ENCODE peak calls at places on chromosomes 2 and 18, in four cellular contexts. One of them, this sample, is unnamed.

GRCh38 chr18:463442-464310 is 36.8 kb downstream of the COLEC12 start:
- DNase-seq in heart left ventricle: no peak
- DNase-seq in prostate gland: no peak
- DNase-seq in BE2C: no peak
- DNase-seq in this sample: no peak

GRCh38 chr2:233384811-233385488 is 30.7 kb downstream of the DGKD start:
- DNase-seq in heart left ventricle: no peak
- DNase-seq in prostate gland: no peak
- DNase-seq in BE2C: no peak
- DNase-seq in this sample: no peak

GRCh38 chr2:69209482-69209881 is 177.5 kb downstream of the GFPT1 start:
- DNase-seq in heart left ventricle: no peak
- DNase-seq in prostate gland: no peak
- DNase-seq in BE2C: no peak
- DNase-seq in this sample: no peak

GRCh38 chr2:175418224-175418843 is 236.8 kb upstream of the ATP5MC3 start:
- DNase-seq in heart left ventricle: no peak
- DNase-seq in prostate gland: no peak
- DNase-seq in BE2C: peak; percentile 57
- DNase-seq in this sample: no peak

GRCh38 chr2:74813201-74813600 is 20.7 kb upstream of the HK2 start:
- DNase-seq in heart left ventricle: no peak
- DNase-seq in prostate gland: no peak
- DNase-seq in BE2C: no peak
- DNase-seq in this sample: no peak

GRCh38 chr2:179137191-179137590 is 87.3 kb upstream of the CCDC141 start:
- DNase-seq in heart left ventricle: no peak
- DNase-seq in prostate gland: no peak
- DNase-seq in BE2C: no peak
- DNase-seq in this sample: no peak

GRCh38 chr2:102030502-102030854 is 38.7 kb downstream of the IL1R2 start:
- DNase-seq in heart left ventricle: no peak
- DNase-seq in prostate gland: no peak
- DNase-seq in BE2C: no peak
- DNase-seq in this sample: no peak

GRCh38 chr2:105595536-105595935 is 149.2 kb upstream of the NCK2 start:
- DNase-seq in heart left ventricle: no peak
- DNase-seq in prostate gland: no peak
- DNase-seq in BE2C: no peak
- DNase-seq in this sample: no peak

GRCh38 chr2:42545714-42546390 is 22.6 kb upstream of the MTA3 start:
- DNase-seq in heart left ventricle: no peak
- DNase-seq in prostate gland: no peak
- DNase-seq in BE2C: no peak
- DNase-seq in this sample: peak; percentile 22

GRCh38 chr2:120703330-120703994 is 32.2 kb upstream of the GLI2 start:
- DNase-seq in heart left ventricle: no peak
- DNase-seq in prostate gland: no peak
- DNase-seq in BE2C: no peak
- DNase-seq in this sample: no peak

GRCh38 chr2:58533376-58533775 is 292.3 kb upstream of the FANCL start:
- DNase-seq in heart left ventricle: no peak
- DNase-seq in prostate gland: no peak
- DNase-seq in BE2C: no peak
- DNase-seq in this sample: no peak

GRCh38 chr18:54086046-54086802 is 138.2 kb downstream of the MBD2 start:
- DNase-seq in heart left ventricle: no peak
- DNase-seq in prostate gland: no peak
- DNase-seq in BE2C: no peak
- DNase-seq in this sample: no peak
- H3K4me3 ChIP-seq in heart left ventricle: no peak overlapping the region
- H3K4me3 ChIP-seq in prostate gland: no peak overlapping the region
- H3K4me3 ChIP-seq in BE2C: no peak overlapping the region
- H3K4me3 ChIP-seq in this sample: no peak overlapping the region

GRCh38 chr2:46781468-46782189 is 134.0 kb downstream of the MCFD2 start:
- DNase-seq in heart left ventricle: no peak
- DNase-seq in prostate gland: no peak
- DNase-seq in BE2C: no peak
- DNase-seq in this sample: no peak

GRCh38 chr2:46780411-46780800 is 135.2 kb downstream of the MCFD2 start:
- DNase-seq in heart left ventricle: peak; percentile 64
- DNase-seq in prostate gland: peak; percentile 40
- DNase-seq in BE2C: no peak
- DNase-seq in this sample: no peak

GRCh38 chr2:46779447-46779941 is 136.1 kb downstream of the MCFD2 start:
- DNase-seq in heart left ventricle: no peak
- DNase-seq in prostate gland: peak; percentile 37
- DNase-seq in BE2C: no peak
- DNase-seq in this sample: no peak

GRCh38 chr2:46778516-46778915 is 137.1 kb downstream of the MCFD2 start:
- DNase-seq in heart left ventricle: no peak
- DNase-seq in prostate gland: no peak
- DNase-seq in BE2C: no peak
- DNase-seq in this sample: no peak

GRCh38 chr2:46780801-46781445 is 134.7 kb downstream of the MCFD2 start:
- DNase-seq in heart left ventricle: peak; percentile 76
- DNase-seq in prostate gland: no peak
- DNase-seq in BE2C: peak; percentile 85
- DNase-seq in this sample: no peak
- TF ChIP-seq CTCF in heart left ventricle: peak; percentile 21
- TF ChIP-seq CTCF in prostate gland: peak; percentile 24
- TF ChIP-seq CTCF in BE2C: peak; percentile 66
- TF ChIP-seq CTCF in this sample: no peak

DNA sequence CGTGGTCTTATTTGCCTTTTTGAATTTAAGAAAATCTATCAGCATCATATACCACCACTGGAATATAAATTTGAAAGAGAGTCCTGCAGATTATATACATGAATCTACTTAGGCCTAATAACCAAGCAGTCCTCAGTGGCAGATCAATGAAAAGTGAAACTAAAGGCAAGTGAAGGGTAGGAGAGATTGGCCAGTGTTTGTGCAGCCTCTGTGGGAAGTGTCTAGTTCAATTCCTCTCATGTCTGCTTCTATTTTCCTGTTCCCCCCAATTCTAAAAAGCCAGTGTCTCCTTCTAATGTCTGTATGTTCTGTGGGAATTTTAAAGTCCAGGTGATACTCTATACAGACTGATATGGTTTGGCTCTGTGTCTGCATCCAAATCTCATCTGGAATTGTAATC is 61.9 kb downstream of the FN1 start:
- DNase-seq in heart left ventricle: no peak
- DNase-seq in prostate gland: no peak
- DNase-seq in BE2C: no peak
- DNase-seq in this sample: no peak
- H3K4me3 ChIP-seq in heart left ventricle: no peak overlapping the region
- H3K4me3 ChIP-seq in prostate gland: no peak overlapping the region
- H3K4me3 ChIP-seq in BE2C: no peak overlapping the region
- H3K4me3 ChIP-seq in this sample: no peak overlapping the region

DNA sequence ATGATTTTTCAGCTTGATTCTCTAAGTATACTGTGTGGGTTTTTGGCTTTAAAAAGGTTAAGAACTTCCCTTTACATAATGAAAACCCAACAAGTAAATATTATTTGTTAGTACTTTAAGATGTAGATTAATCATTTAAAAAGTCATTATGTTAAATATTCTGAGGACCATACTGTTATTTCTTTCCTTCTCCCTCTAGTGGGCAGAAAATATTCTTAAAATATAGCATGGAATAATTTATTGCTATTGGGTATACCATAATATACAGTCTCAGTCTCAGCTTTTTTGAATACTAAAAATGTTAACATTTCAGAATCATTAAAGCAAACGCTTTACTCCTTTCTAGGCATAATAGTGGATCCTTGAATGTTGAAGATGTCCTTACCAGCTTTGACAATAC is 28.1 kb downstream of the CAMKMT start:
- DNase-seq in heart left ventricle: no peak
- DNase-seq in prostate gland: no peak
- DNase-seq in BE2C: no peak
- DNase-seq in this sample: no peak
- TF ChIP-seq CTCF in heart left ventricle: no peak
- TF ChIP-seq CTCF in prostate gland: no peak
- TF ChIP-seq CTCF in BE2C: no peak
- TF ChIP-seq CTCF in this sample: no peak

DNA sequence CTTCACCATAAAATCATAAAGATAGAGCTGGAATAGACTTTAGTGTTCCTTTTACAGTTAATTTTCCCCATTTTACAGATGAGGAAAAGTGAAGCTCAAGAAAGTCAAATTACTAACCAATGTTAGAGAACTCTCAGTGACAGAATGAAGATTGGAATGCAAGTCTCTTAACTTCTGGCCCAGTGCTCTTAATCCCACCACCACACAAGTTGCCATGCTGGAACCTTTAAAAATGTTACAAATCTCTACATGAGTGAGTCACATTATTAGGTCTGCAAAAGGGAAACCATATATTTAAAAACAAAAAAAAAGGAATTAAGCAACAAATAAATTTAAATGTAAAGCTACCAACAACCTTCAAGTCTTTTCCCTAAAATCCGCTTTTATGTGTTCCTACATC is 3.5 kb downstream of the NCKAP1 start:
- DNase-seq in heart left ventricle: no peak
- DNase-seq in prostate gland: no peak
- DNase-seq in BE2C: no peak
- DNase-seq in this sample: no peak
- H3K4me3 ChIP-seq in heart left ventricle: no peak overlapping the region
- H3K4me3 ChIP-seq in prostate gland: no peak overlapping the region
- H3K4me3 ChIP-seq in BE2C: no peak overlapping the region
- H3K4me3 ChIP-seq in this sample: no peak overlapping the region

GRCh38 chr2:109545828-109546713 is 67.7 kb downstream of the SEPTIN10 start:
- DNase-seq in heart left ventricle: no peak
- DNase-seq in prostate gland: peak; percentile 52
- DNase-seq in BE2C: peak; percentile 37
- DNase-seq in this sample: no peak
- TF ChIP-seq CTCF in heart left ventricle: peak; percentile 90
- TF ChIP-seq CTCF in prostate gland: peak; percentile 90
- TF ChIP-seq CTCF in BE2C: peak; percentile 73
- TF ChIP-seq CTCF in this sample: peak; percentile 88